ENCODE peak calls at places on chromosomes 13 and 19, in four cellular contexts. W is activated effector memory CD4-positive, alpha-beta T cell treated with Interleukin-2 at 50 U/mL for 16 hours; E is HCEC 1CT; L is stimulated activated CD8-positive, alpha-beta memory T cell treated with anti-CD3 and anti-CD28 coated beads, Interleukin-4, amount 100 ng/mL, for 1 hour. M is an unnamed sample.

GRCh38 chr19:44848036-44848804 is 2.1 kb downstream of the NECTIN2 start:
- DNase-seq in L (no peak), E (peak), W (no peak), M (peak)

GRCh38 chr19:7336321-7336973 is 12.3 kb upstream of the ARHGEF18 start:
- DNase-seq in E (no peak), W (no peak), L (no peak), M (no peak)

GRCh38 chr13:57716295-57716694 is 84.8 kb downstream of the PCDH17 start:
- DNase-seq in L (no peak), W (no peak), E (no peak), M (no peak)

GRCh38 chr13:59172076-59172475 is 991.7 kb downstream of the DIAPH3 start:
- DNase-seq in L (no peak), E (no peak), W (no peak), M (no peak)

GRCh38 chr13:45328661-45329105 is 12.3 kb downstream of the TPT1 start:
- DNase-seq in L (no peak), W (no peak), E (no peak), M (peak)

GRCh38 chr13:66424417-66424816 is 805.7 kb downstream of the PCDH9 start:
- DNase-seq in E (peak), L (no peak), W (no peak), M (peak)

GRCh38 chr19:53965091-53965490 is 2.4 kb downstream of the CACNG8 start:
- DNase-seq in W (no peak), E (no peak), L (no peak), M (no peak)

GRCh38 chr13:73464758-73465628 is 406.2 kb downstream of the KLF5 start:
- DNase-seq in L (no peak), W (no peak), E (no peak), M (no peak)

GRCh38 chr13:33678084-33678483 is 139.9 kb upstream of the RFC3 start:
- DNase-seq in L (no peak), E (no peak), W (no peak), M (no peak)

GRCh38 chr19:52936151-52936957 is 13.1 kb upstream of the ZNF888 start:
- DNase-seq in W (no peak), E (no peak), L (no peak), M (no peak)

GRCh38 chr13:113155982-113156655 is 2.3 kb upstream of the PROZ start:
- DNase-seq in L (no peak), E (peak), W (no peak), M (no peak)

GRCh38 chr19:2168619-2169424 is 5.1 kb downstream of the DOT1L start:
- DNase-seq in L (peak), W (peak), E (peak), M (peak)

GRCh38 chr13:39840201-39840600 is 184.7 kb downstream of the COG6 start:
- DNase-seq in L (no peak), W (no peak), E (no peak), M (no peak)

GRCh38 chr19:18991050-18991449 is 42.3 kb downstream of the SUGP2 start:
- DNase-seq in W (no peak), E (no peak), L (no peak), M (no peak)

GRCh38 chr13:90197722-90198121 is 1149.8 kb upstream of the MIR17HG start:
- DNase-seq in E (peak), L (no peak), W (no peak), M (peak)

GRCh38 chr13:112391747-112392146 is 15.6 kb downstream of the SPACA7 start:
- DNase-seq in W (no peak), L (no peak), E (no peak), M (no peak)

GRCh38 chr13:78228940-78229339 is 310.3 kb upstream of the EDNRB start:
- DNase-seq in W (no peak), E (peak), L (no peak), M (peak)

GRCh38 chr19:46454244-46454643 is 17.1 kb downstream of the PNMA8A start:
- DNase-seq in E (no peak), W (no peak), L (no peak), M (no peak)

GRCh38 chr19:756232-756631 is 5.3 kb downstream of the MISP start:
- DNase-seq in L (no peak), E (peak), W (no peak), M (peak)

GRCh38 chr13:71760226-71760591 is 106.8 kb downstream of the DACH1 start:
- DNase-seq in E (no peak), L (no peak), W (no peak), M (no peak)

GRCh38 chr13:60756306-60756705 is 359.3 kb downstream of the TDRD3 start:
- DNase-seq in E (no peak), W (no peak), L (no peak), M (no peak)

GRCh38 chr13:86572115-86572514 is 772.9 kb upstream of the SLITRK6 start:
- DNase-seq in W (no peak), E (peak), L (no peak), M (no peak)

GRCh38 chr13:39600766-39601165 is 2.2 kb downstream of the LHFPL6 start:
- DNase-seq in E (peak), W (no peak), L (no peak), M (peak)

GRCh38 chr13:21657538-21657937 is 13.3 kb upstream of the FGF9 start:
- DNase-seq in E (peak), W (no peak), L (no peak), M (peak)

GRCh38 chr19:14363203-14364097 is 17.8 kb upstream of the ADGRE5 start:
- DNase-seq in W (no peak), E (peak), L (no peak), M (peak)

GRCh38 chr19:41569481-41570150 is 6.3 kb upstream of the CEACAM21 start:
- DNase-seq in W (no peak), E (no peak), L (no peak), M (no peak)

GRCh38 chr13:75222031-75222430 is 259.9 kb downstream of the TBC1D4 start:
- DNase-seq in W (no peak), L (no peak), E (peak), M (no peak)

GRCh38 chr13:94128430-94128829 is 351.1 kb downstream of the DCT start:
- DNase-seq in L (no peak), E (no peak), W (no peak), M (no peak)

GRCh38 chr19:54551950-54552912 is 21.4 kb upstream of the LILRA2 start:
- DNase-seq in W (no peak), E (no peak), L (no peak), M (no peak)

GRCh38 chr13:110644892-110645521 is 29.7 kb downstream of the NAXD start:
- DNase-seq in E (peak), L (no peak), W (peak), M (peak)

GRCh38 chr13:74869846-74870245 is 612.1 kb downstream of the TBC1D4 start:
- DNase-seq in W (no peak), E (no peak), L (no peak), M (no peak)

GRCh38 chr13:85436029-85436428 is 363.2 kb downstream of the SLITRK6 start:
- DNase-seq in W (no peak), E (no peak), L (no peak), M (no peak)

M was measured in EL.